ENCODE peak calls at places on chromosomes 2 and 18, in eight cellular contexts. B is ovary, E is tibial artery, X is coronary artery, K is right lobe of liver, Z is SK-N-SH, R is left lung, A is A549. H is an unnamed sample.

GRCh38 chr2:72129676-72130340 is 17.9 kb downstream of the CYP26B1 start:
- DNase-seq in B (no peak), E (peak), X (peak), K (peak), Z (peak), R (peak), A (no peak), H (no peak)

GRCh38 chr2:236610991-236611821 is 41.6 kb downstream of the ACKR3 start:
- DNase-seq in B (no peak), E (no peak), X (no peak), K (no peak), Z (no peak), R (no peak), A (no peak), H (no peak)

GRCh38 chr2:47810850-47811249 is 27.9 kb downstream of the MSH6 start:
- DNase-seq in B (no peak), E (no peak), X (no peak), K (no peak), Z (no peak), R (no peak), A (no peak), H (no peak)

GRCh38 chr2:220785181-220785580 is 786.9 kb downstream of the EPHA4 start:
- DNase-seq in B (no peak), E (no peak), X (no peak), K (no peak), Z (no peak), R (no peak), A (no peak), H (no peak)

GRCh38 chr2:119417898-119418297 is 13.8 kb upstream of the TMEM37 start:
- DNase-seq in B (no peak), E (no peak), X (no peak), K (no peak), Z (no peak), R (no peak), A (no peak), H (no peak)

GRCh38 chr2:134367216-134367615 is 113.3 kb downstream of the MGAT5 start:
- DNase-seq in B (no peak), E (no peak), X (no peak), K (no peak), Z (no peak), R (no peak), A (no peak), H (no peak)

GRCh38 chr18:50836521-50836957 is 16.7 kb upstream of the MRO start:
- DNase-seq in B (no peak), E (no peak), X (no peak), K (no peak), Z (no peak), R (no peak), A (peak), H (peak)

GRCh38 chr2:157244691-157245090 is 12.8 kb upstream of the GALNT5 start:
- DNase-seq in B (no peak), E (no peak), X (no peak), K (no peak), Z (no peak), R (no peak), A (no peak), H (no peak)

GRCh38 chr2:199258291-199258690 is 199.4 kb downstream of the SATB2 start:
- DNase-seq in B (no peak), E (no peak), X (no peak), K (no peak), Z (no peak), R (no peak), A (no peak), H (no peak)

GRCh38 chr2:75320893-75321292 is 121.6 kb upstream of the TACR1 start:
- DNase-seq in B (no peak), E (no peak), X (no peak), K (no peak), Z (no peak), R (no peak), A (no peak), H (no peak)

GRCh38 chr2:166410828-166411472 is 35.2 kb upstream of the SCN9A start:
- DNase-seq in B (no peak), E (no peak), X (no peak), K (no peak), Z (no peak), R (no peak), A (peak), H (no peak)

GRCh38 chr2:211055438-211055837 is 499.0 kb downstream of the CPS1 start:
- DNase-seq in B (no peak), E (no peak), X (no peak), K (no peak), Z (no peak), R (no peak), A (peak), H (no peak)

GRCh38 chr2:54767921-54768320 is 44.5 kb downstream of the EML6 start:
- DNase-seq in B (no peak), E (no peak), X (no peak), K (no peak), Z (no peak), R (no peak), A (no peak), H (no peak)

GRCh38 chr2:54597153-54597827 is 126.2 kb upstream of the EML6 start:
- DNase-seq in B (peak), E (no peak), X (no peak), K (peak), Z (no peak), R (no peak), A (no peak), H (peak)

GRCh38 chr2:20617081-20617575 is 33.8 kb downstream of the HS1BP3 start:
- DNase-seq in B (peak), E (peak), X (peak), K (peak), Z (peak), R (peak), A (no peak), H (no peak)

GRCh38 chr2:219912530-219912929 is 285.1 kb downstream of the SLC4A3 start:
- DNase-seq in B (peak), E (no peak), X (no peak), K (no peak), Z (no peak), R (no peak), A (no peak), H (no peak)

GRCh38 chr18:39555511-39555910 is 1989.9 kb upstream of the CELF4 start:
- DNase-seq in B (no peak), E (no peak), X (no peak), K (no peak), Z (no peak), R (no peak), A (no peak), H (no peak)

GRCh38 chr18:41517142-41517541 is 437.9 kb upstream of the PIK3C3 start:
- DNase-seq in B (no peak), E (no peak), X (no peak), K (no peak), Z (no peak), R (no peak), A (no peak), H (no peak)

GRCh38 chr2:133571249-133571648 is 3.0 kb upstream of the NCKAP5 start:
- DNase-seq in B (no peak), E (no peak), X (no peak), K (no peak), Z (no peak), R (no peak), A (no peak), H (no peak)

GRCh38 chr18:75073654-75074053 is 135.3 kb downstream of the PTGR3 start:
- DNase-seq in B (no peak), E (no peak), X (no peak), K (no peak), Z (no peak), R (no peak), A (no peak), H (no peak)

GRCh38 chr2:237636578-237636977 is 9.2 kb downstream of the LRRFIP1 start:
- DNase-seq in B (no peak), E (no peak), X (no peak), K (no peak), Z (no peak), R (no peak), A (no peak), H (no peak)

DNA sequence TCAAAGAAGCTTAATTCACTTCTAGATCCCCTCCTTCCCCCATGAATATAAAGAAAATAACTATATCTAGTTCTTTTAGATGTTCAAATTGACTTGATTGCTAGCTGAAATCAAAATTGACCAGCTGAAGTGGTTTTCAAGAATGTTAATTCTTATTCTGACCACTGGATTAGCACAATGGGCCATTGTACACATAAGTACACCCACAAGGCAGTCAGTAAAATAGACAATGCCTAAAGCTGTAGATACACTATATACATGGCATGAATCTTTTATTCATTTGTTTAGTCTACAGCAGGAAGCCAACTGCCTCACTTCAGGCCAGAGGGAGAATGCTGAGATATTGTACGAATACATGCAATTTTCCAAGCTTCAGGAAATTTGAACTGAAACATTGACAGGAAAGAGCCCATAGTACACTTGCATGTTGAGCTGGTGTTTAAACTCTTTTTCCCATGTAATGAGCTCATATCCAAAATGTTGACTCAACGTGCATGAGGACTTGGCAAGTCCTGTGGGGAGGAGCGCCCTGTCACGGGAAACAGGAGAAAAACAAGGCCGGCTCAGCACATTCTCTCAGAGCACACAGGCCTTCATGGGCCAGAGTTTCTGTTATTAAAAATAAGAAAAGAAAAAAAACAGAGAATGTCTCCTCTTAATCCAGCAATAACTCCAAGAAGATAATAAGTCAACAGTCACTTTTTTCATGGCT is 111.6 kb upstream of the CYP1B1 start:
- DNase-seq in B (peak), E (peak), X (no peak), K (peak), Z (no peak), R (peak), A (no peak), H (peak)
- H3K27ac ChIP-seq in B (peak), E (peak), X (peak), K (peak), Z (no peak), R (peak), A (no peak), H (no peak)

GRCh38 chr2:127218843-127219715 is 1.0 kb downstream of the CYP27C1 start:
- DNase-seq in B (peak), E (no peak), X (no peak), K (no peak), Z (peak), R (no peak), A (peak), H (no peak)
- H3K27ac ChIP-seq in B (no peak), E (no peak), X (peak), K (no peak), Z (no peak), R (no peak), A (peak), H (no peak)

GRCh38 chr18:3058328-3059191 is 45.6 kb upstream of the LPIN2 start:
- DNase-seq in B (no peak), E (no peak), X (no peak), K (peak), Z (no peak), R (no peak), A (peak), H (no peak)

GRCh38 chr18:3062798-3063563 is 50.0 kb upstream of the LPIN2 start:
- DNase-seq in B (peak), E (peak), X (no peak), K (peak), Z (peak), R (peak), A (peak), H (peak)

GRCh38 chr18:3059272-3059671 is 46.3 kb upstream of the LPIN2 start:
- DNase-seq in B (no peak), E (no peak), X (no peak), K (peak), Z (no peak), R (no peak), A (no peak), H (no peak)

GRCh38 chr18:3061581-3062416 is 48.9 kb upstream of the LPIN2 start:
- DNase-seq in B (no peak), E (no peak), X (no peak), K (peak), Z (no peak), R (no peak), A (no peak), H (no peak)

GRCh38 chr18:3060667-3061580 is 48.0 kb upstream of the LPIN2 start:
- DNase-seq in B (no peak), E (no peak), X (no peak), K (no peak), Z (no peak), R (no peak), A (no peak), H (no peak)
- H3K27ac ChIP-seq in B (peak), E (no peak), X (peak), K (peak), Z (no peak), R (peak), A (no peak), H (peak)

DNA sequence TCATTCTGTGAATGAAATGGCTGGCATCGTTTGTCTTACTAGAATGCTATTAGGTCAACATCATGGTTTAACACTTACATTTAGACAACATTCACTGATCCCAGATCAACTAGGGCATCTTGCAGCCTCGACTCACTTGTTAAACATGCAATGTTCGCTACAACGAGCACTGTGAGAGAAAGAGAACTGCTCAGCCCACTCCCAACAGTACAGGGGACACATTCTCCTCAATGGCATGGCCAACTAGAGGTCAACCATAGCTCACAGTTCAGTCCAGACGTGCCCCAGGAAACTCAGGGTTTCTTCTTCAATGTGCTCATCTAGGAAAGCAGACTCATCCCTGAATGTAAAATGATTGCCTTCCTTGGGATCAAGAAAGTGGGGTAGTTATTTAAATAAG is 5.9 kb downstream of the WIPF1 start:
- DNase-seq in B (no peak), E (no peak), X (no peak), K (no peak), Z (no peak), R (no peak), A (no peak), H (no peak)
- H3K27ac ChIP-seq in B (no peak), E (peak), X (peak), K (no peak), Z (peak), R (no peak), A (no peak), H (no peak)

GRCh38 chr18:76568726-76569125 is 73.7 kb upstream of the ZNF516 start:
- DNase-seq in B (no peak), E (no peak), X (no peak), K (no peak), Z (no peak), R (no peak), A (no peak), H (no peak)

GRCh38 chr18:76571689-76572088 is 76.6 kb upstream of the ZNF516 start:
- DNase-seq in B (no peak), E (no peak), X (no peak), K (no peak), Z (no peak), R (no peak), A (no peak), H (no peak)

GRCh38 chr18:76572517-76573247 is 77.6 kb upstream of the ZNF516 start:
- DNase-seq in B (no peak), E (no peak), X (no peak), K (no peak), Z (no peak), R (no peak), A (peak), H (no peak)

GRCh38 chr18:76569644-76570415 is 74.8 kb upstream of the ZNF516 start:
- DNase-seq in B (no peak), E (no peak), X (no peak), K (no peak), Z (no peak), R (no peak), A (no peak), H (no peak)

DNA sequence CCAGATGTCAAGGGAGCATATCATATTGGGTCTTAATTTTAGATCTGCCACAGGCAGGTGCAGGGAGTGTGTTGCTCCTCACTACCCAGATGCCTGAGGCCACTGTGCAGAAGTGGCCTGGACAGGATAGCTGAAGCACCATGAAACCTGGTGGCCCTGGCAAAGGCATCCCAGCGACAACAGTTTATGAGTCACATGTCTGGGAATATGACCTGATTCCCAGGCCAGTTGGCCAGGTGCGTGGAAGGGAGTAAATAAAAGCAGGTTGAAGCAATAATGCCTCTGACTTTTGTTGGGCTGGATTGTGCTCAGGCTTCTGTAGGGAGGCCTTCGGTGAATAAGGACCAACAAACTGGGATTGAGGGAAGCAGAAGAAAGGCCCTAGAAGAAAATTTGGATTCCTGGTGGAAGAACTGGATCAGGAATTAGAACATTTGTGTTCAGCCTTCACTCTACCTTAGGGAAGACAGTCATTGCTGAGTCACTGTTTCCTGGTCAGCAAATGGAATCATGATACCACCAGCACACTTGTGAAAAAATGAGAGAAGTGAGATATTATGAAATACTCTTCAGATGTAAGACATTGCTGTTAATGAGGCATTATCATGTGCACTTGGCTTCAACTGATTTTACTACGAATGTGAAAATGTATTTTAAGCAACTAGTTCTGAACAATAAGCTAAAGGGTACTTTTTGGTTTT is 78.4 kb upstream of the ZNF516 start:
- DNase-seq in B (no peak), E (no peak), X (no peak), K (peak), Z (no peak), R (no peak), A (peak), H (no peak)
- H3K27ac ChIP-seq in B (no peak), E (no peak), X (no peak), K (peak), Z (no peak), R (no peak), A (peak), H (no peak)

DNA sequence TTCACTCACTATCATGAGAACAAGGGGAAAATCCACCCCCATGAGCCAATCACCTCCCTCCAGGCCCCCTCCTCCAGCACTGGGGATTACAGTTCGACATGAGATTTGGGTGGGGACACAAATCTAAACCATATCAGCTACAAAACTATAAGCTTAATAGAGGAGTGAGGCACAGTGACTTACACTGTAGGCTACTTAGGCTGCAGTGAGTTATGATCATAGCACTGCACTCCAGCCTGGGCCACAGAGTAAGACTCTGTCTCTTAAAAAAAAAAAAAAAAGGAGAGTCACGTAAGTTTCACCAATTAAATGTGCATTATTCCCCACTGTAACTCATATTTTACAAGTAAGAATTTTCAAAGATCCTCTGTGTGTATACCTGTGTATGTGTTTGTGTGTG is 26.2 kb upstream of the COLEC12 start:
- DNase-seq in B (no peak), E (no peak), X (no peak), K (no peak), Z (no peak), R (no peak), A (no peak), H (no peak)
- H3K27ac ChIP-seq in B (no peak), E (no peak), X (no peak), K (no peak), Z (no peak), R (no peak), A (no peak), H (no peak)

GRCh38 chr18:48728204-48728833 is 189.5 kb downstream of the CTIF start:
- DNase-seq in B (no peak), E (peak), X (no peak), K (no peak), Z (no peak), R (peak), A (no peak), H (no peak)

GRCh38 chr18:48730010-48730409 is 191.2 kb downstream of the CTIF start:
- DNase-seq in B (no peak), E (no peak), X (no peak), K (no peak), Z (no peak), R (no peak), A (no peak), H (no peak)

GRCh38 chr18:48725596-48725995 is 186.8 kb downstream of the CTIF start:
- DNase-seq in B (no peak), E (no peak), X (no peak), K (no peak), Z (no peak), R (no peak), A (no peak), H (no peak)

GRCh38 chr18:48729421-48729820 is 190.6 kb downstream of the CTIF start:
- DNase-seq in B (no peak), E (no peak), X (no peak), K (no peak), Z (no peak), R (no peak), A (no peak), H (no peak)

GRCh38 chr18:48727685-48728084 is 188.9 kb downstream of the CTIF start:
- DNase-seq in B (no peak), E (no peak), X (no peak), K (no peak), Z (no peak), R (no peak), A (no peak), H (no peak)
- H3K27ac ChIP-seq in B (no peak), E (peak), X (peak), K (no peak), Z (peak), R (no peak), A (no peak), H (no peak)

GRCh38 chr18:292271-292670 is 24.4 kb upstream of the THOC1 start:
- DNase-seq in B (no peak), E (no peak), X (no peak), K (no peak), Z (no peak), R (no peak), A (no peak), H (no peak)

GRCh38 chr18:285817-286216 is 18.0 kb upstream of the THOC1 start:
- DNase-seq in B (no peak), E (no peak), X (no peak), K (no peak), Z (no peak), R (no peak), A (no peak), H (no peak)

DNA sequence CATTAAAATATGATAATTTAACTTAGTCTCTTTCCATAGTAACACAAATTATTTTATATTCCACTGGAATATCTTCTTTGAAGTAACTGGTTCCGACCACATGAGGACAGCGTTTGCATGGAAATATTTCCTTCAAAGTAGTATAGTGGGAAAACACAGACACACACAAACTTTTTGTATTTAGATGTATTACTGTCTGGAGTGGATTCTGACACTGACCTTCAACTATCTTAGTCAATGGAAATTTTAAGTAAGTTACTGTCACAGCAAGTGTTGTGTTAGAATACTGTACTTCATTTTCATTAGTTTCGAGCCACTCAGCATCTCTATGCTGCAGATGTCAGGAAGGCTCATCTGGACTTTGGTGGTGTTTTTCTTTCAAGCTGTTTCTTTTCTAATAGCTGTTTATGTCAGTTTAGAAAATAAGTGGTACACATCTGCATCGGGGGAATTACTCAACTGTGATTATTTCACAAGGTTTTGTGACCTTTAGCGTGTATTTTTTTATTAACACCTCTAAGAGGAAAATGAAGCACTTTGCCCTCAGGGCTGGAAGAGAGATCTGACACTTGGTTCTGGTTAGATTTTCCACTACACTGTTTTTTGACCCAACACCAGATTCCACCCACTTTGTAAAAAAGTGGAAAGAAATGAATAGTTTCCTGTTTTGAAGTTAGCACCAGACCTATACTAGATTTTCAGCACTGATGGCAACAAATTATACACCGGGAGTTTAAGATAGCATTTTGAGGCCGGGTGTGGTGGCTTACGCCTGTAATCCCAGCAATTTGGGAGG is 18.9 kb upstream of the THOC1 start:
- DNase-seq in B (no peak), E (no peak), X (no peak), K (no peak), Z (peak), R (no peak), A (peak), H (peak)
- H3K27ac ChIP-seq in B (no peak), E (no peak), X (no peak), K (no peak), Z (no peak), R (no peak), A (no peak), H (no peak)